ENCODE peak calls at places on chromosomes 13 and 19, in five cellular contexts. V is fibroblast of the aortic adventitia, T is H1, R is left lung, H is A673. K is an unnamed sample.

GRCh38 chr19:33301011-33301899 is 1.1 kb downstream of the CEBPA start:
- DNase-seq in H (no peak), V (no peak), T (no peak), R (peak), K (no peak)

GRCh38 chr19:41219924-41220567 is 1.0 kb downstream of the AXL start:
- DNase-seq in T (no peak), H (no peak), V (peak), R (peak), K (no peak)

GRCh38 chr19:41883463-41883820 is 458 bp downstream of the ARHGEF1 start:
- DNase-seq in H (no peak), R (no peak), T (no peak), V (no peak), K (no peak)

GRCh38 chr13:99196466-99197256 is 4.0 kb upstream of the UBAC2 start:
- DNase-seq in H (no peak), T (no peak), V (no peak), R (no peak), K (no peak)

GRCh38 chr19:34519602-34520001 is 38.0 kb downstream of the WTIP start:
- DNase-seq in T (no peak), R (no peak), V (no peak), H (no peak), K (no peak)

GRCh38 chr19:46303345-46303701 is 6.5 kb downstream of the HIF3A start:
- DNase-seq in R (no peak), T (no peak), V (no peak), H (no peak), K (no peak)

GRCh38 chr19:45021971-45022370 is 16.9 kb upstream of the CLASRP start:
- DNase-seq in R (no peak), T (no peak), H (no peak), V (no peak), K (no peak)

GRCh38 chr13:85693889-85694511 is 105.2 kb downstream of the SLITRK6 start:
- DNase-seq in R (no peak), V (no peak), T (no peak), H (peak), K (no peak)

GRCh38 chr19:16566161-16566560 is 6.1 kb downstream of the SLC35E1 start:
- DNase-seq in T (no peak), R (no peak), V (no peak), H (no peak), K (no peak)

GRCh38 chr13:76894401-76895110 is 8.4 kb upstream of the KCTD12 start:
- DNase-seq in T (no peak), R (no peak), H (no peak), V (no peak), K (no peak)

GRCh38 chr13:86633346-86633745 is 834.1 kb upstream of the SLITRK6 start:
- DNase-seq in H (no peak), R (no peak), V (no peak), T (no peak), K (no peak)

GRCh38 chr19:49684251-49684982 is 5.0 kb upstream of the ADM5 start:
- DNase-seq in T (no peak), V (no peak), R (peak), H (peak), K (no peak)

GRCh38 chr13:111661052-111661451 is 340.6 kb downstream of the TEX29 start:
- DNase-seq in R (no peak), H (no peak), T (no peak), V (no peak), K (no peak)

GRCh38 chr19:1315470-1316166 is 29.9 kb downstream of the EFNA2 start:
- DNase-seq in H (peak), R (peak), V (peak), T (no peak), K (no peak)
- TF ChIP-seq CTCF in H (peak), R (peak), V (peak), T (peak), K (peak)

GRCh38 chr19:14475251-14476073 is at the start of gene PTGER1:
- DNase-seq in V (peak), R (peak), H (peak), T (no peak), K (no peak)
- H3K4me3 ChIP-seq in V (peak), R (no peak), H (no peak), T (no peak), K (peak)

GRCh38 chr19:48006762-48007161 is 12.3 kb downstream of the ELSPBP1 start:
- DNase-seq in V (no peak), T (peak), R (no peak), H (peak), K (no peak)
- TF ChIP-seq CTCF in V (peak), T (peak), R (no peak), H (peak), K (peak)

GRCh38 chr19:4060621-4061177 is 6.0 kb downstream of the ZBTB7A start:
- DNase-seq in T (no peak), V (no peak), R (no peak), H (no peak), K (no peak)
- H3K4me3 ChIP-seq in T (no peak), V (peak), R (peak), H (no peak), K (peak)

GRCh38 chr13:28637714-28638355 is 21.1 kb upstream of the POMP start:
- DNase-seq in H (peak), V (no peak), T (no peak), R (no peak), K (no peak)

GRCh38 chr13:28638756-28639155 is 20.2 kb upstream of the POMP start:
- DNase-seq in R (no peak), T (no peak), V (no peak), H (no peak), K (no peak)

GRCh38 chr13:28640861-28641599 is 17.9 kb upstream of the POMP start:
- DNase-seq in R (no peak), V (no peak), T (no peak), H (no peak), K (no peak)

GRCh38 chr13:28636078-28636477 is 22.9 kb upstream of the POMP start:
- DNase-seq in V (peak), T (no peak), H (no peak), R (no peak), K (peak)

DNA sequence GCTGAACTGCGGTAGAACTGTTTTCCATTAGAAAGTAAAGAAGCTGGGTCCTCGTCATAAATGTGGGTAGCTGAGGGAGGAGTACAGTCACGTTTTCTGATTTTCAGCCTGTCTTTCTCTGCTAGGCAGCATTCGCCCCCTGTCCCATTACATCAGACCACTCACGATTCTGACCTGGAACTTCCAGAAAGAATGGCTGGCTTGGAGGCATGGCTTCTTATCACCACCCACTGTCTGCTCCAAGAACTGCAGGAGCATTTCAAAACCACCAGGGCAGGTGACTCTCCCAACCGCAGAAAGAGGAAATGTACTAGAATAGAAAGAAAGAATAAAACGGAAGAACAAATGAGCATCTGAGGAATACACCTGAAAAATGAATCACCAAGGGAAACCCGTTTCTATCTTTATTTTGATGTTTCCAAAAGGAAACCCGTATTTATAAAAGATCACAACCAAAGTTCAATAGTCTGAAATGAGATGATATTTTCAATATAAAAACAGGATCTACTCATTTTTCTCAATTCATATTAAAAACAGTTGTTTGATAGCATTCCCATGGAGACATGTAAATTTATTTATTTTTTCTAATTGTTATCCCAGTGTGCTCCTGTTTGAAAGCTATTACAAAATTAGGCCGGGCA is 22.1 kb upstream of the POMP start:
- DNase-seq in R (no peak), H (peak), V (peak), T (peak), K (no peak)
- TF ChIP-seq CTCF in R (peak), H (peak), V (peak), T (peak), K (peak)

DNA sequence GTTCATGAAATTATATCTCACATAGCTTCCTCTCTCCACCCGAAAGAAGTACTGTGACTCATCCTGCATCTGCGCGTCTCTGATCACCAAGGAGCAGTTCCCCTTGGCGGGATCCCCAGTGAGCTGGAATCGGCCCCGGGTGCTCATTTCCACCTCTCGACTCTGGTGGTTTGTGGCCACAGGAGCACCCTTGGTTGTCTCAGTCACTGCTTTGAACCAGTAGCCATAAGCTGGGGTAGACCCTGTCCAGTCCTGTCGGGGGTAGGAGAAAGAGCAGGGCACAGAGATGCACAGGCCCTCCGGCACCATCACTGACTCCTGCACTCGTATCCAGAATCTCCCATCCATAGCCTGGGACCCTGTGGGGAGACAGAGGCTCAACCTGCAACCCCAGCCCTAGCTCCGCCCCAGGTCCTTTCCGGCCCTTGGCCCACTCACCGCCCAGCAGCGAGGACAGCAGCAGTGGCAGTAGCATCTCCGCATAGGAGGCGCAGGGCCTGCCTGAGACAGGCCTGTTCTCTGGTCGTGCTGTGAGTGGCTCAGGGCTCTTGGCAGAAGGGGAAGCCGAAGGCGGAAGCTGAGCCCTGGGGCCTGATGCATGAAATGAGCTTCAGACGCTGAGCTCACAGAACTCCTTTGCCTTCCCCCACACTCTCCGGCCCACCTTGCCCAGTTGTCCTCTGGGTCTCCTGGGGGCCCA is at the start of gene SIGLEC10:
- DNase-seq in V (peak), T (no peak), H (no peak), R (peak), K (no peak)
- H3K4me3 ChIP-seq in V (no peak), T (no peak), H (no peak), R (no peak), K (no peak)

GRCh38 chr13:40777166-40777956 is 6.4 kb upstream of the MRPS31 start:
- DNase-seq in T (no peak), V (peak), R (no peak), H (peak), K (no peak)
- TF ChIP-seq CTCF in T (peak), V (peak), R (peak), H (peak), K (peak)

GRCh38 chr13:45361596-45362206 is 20.7 kb upstream of the TPT1 start:
- DNase-seq in H (no peak), T (no peak), V (peak), R (no peak), K (no peak)
- H3K4me3 ChIP-seq in H (no peak), T (no peak), V (no peak), R (no peak), K (no peak)

K was measured in BJ.